ENCODE peak calls at places on chromosomes 6 and 20, in four cellular contexts. T, Y, G and M are unnamed samples.

GRCh38 chr20:38139919-38140753 is 24.9 kb downstream of the TGM2 start:
- DNase-seq in T (no peak), Y (no peak), G (peak), M (peak)

GRCh38 chr6:100685747-100686146 is 195.4 kb downstream of the ASCC3 start:
- DNase-seq in T (no peak), Y (no peak), G (no peak), M (no peak)

GRCh38 chr6:154448448-154449096 is 61.9 kb downstream of the CNKSR3 start:
- DNase-seq in T (no peak), Y (no peak), G (peak), M (peak)

GRCh38 chr6:44228031-44228430 is 4.6 kb downstream of the SLC29A1 start:
- DNase-seq in T (no peak), Y (no peak), G (no peak), M (no peak)

GRCh38 chr6:24940311-24940917 is 4.7 kb upstream of the RIPOR2 start:
- DNase-seq in T (no peak), Y (no peak), G (no peak), M (no peak)

GRCh38 chr20:4972506-4973251 is 28.6 kb downstream of the SLC23A2 start:
- DNase-seq in T (no peak), Y (no peak), G (no peak), M (no peak)

GRCh38 chr6:117425431-117426153 is at the start of gene ROS1:
- DNase-seq in T (no peak), Y (no peak), G (no peak), M (peak)

GRCh38 chr20:41774291-41774690 is 156.1 kb upstream of the CHD6 start:
- DNase-seq in T (no peak), Y (no peak), G (no peak), M (no peak)

GRCh38 chr6:44161997-44162338 is 3.3 kb downstream of the CAPN11 start:
- DNase-seq in T (no peak), Y (no peak), G (peak), M (peak)

GRCh38 chr6:42239736-42240375 is 22.2 kb upstream of the MRPS10 start:
- DNase-seq in T (no peak), Y (no peak), G (peak), M (peak)

GRCh38 chr6:36120539-36120938 is 9.8 kb upstream of the MAPK13 start:
- DNase-seq in T (peak), Y (no peak), G (no peak), M (no peak)

GRCh38 chr6:70112686-70113570 is 190.0 kb downstream of the COL9A1 start:
- DNase-seq in T (no peak), Y (no peak), G (no peak), M (no peak)

GRCh38 chr20:402496-402885 is 5.6 kb upstream of the RBCK1 start:
- DNase-seq in T (no peak), Y (no peak), G (no peak), M (no peak)

GRCh38 chr6:90294989-90295853 is 1.4 kb downstream of the BACH2 start:
- DNase-seq in T (peak), Y (no peak), G (peak), M (peak)

GRCh38 chr20:61753196-61753942 is 312.3 kb downstream of the TAF4 start:
- DNase-seq in T (no peak), Y (no peak), G (peak), M (peak)

GRCh38 chr6:39801456-39802251 is 9.5 kb downstream of the DAAM2 start:
- DNase-seq in T (no peak), Y (no peak), G (no peak), M (no peak)